ENCODE peak calls at places on chromosome 7, in eight cellular contexts. U is upper lobe of right lung, A is astrocyte of the spinal cord, O is HFF-Myc, P is chondrocyte, G is fibroblast of lung, X is nephron progenitor cell, E is sigmoid colon. B is an unnamed sample.
A peak's percentile ranks its signal among the peaks of the same experiment; 100 is the strongest.

GRCh38 chr7:130008941-130009847 is 42.0 kb downstream of the ZC3HC1 start:
- DNase-seq in U (peak; percentile 76), A (peak; percentile 51), O (no peak), P (no peak), G (peak; percentile 74), X (no peak), E (no peak), B (no peak)

GRCh38 chr7:82678259-82678658 is 234.7 kb upstream of the CACNA2D1 start:
- DNase-seq in U (no peak), A (no peak), O (no peak), P (no peak), G (no peak), X (no peak), E (no peak), B (no peak)

GRCh38 chr7:154431045-154431444 is 378.8 kb downstream of the DPP6 start:
- DNase-seq in U (no peak), A (no peak), O (no peak), P (no peak), G (no peak), X (no peak), E (no peak), B (no peak)

GRCh38 chr7:29825750-29826529 is 19.6 kb downstream of the WIPF3 start:
- DNase-seq in U (no peak), A (no peak), O (no peak), P (no peak), G (no peak), X (no peak), E (no peak), B (peak; percentile 19)

GRCh38 chr7:11714676-11715075 is 117.3 kb downstream of the THSD7A start:
- DNase-seq in U (no peak), A (no peak), O (no peak), P (no peak), G (peak; percentile 55), X (no peak), E (no peak), B (no peak)

GRCh38 chr7:95320663-95321062 is 3.7 kb downstream of the PON1 start:
- DNase-seq in U (no peak), A (no peak), O (no peak), P (no peak), G (no peak), X (no peak), E (no peak), B (no peak)

GRCh38 chr7:76340617-76341131 is 18.1 kb downstream of the YWHAG start:
- DNase-seq in U (no peak), A (peak; percentile 80), O (no peak), P (no peak), G (peak; percentile 81), X (no peak), E (peak; percentile 46), B (no peak)

GRCh38 chr7:91836065-91836368 is 44.5 kb downstream of the MTERF1 start:
- DNase-seq in U (no peak), A (peak; percentile 63), O (no peak), P (no peak), G (peak; percentile 58), X (no peak), E (no peak), B (no peak)

GRCh38 chr7:93799750-93800357 is 90.7 kb downstream of the TFPI2 start:
- DNase-seq in U (no peak), A (peak; percentile 31), O (peak; percentile 10), P (no peak), G (peak; percentile 11), X (peak; percentile 2), E (no peak), B (peak; percentile 18)

GRCh38 chr7:739455-739963 is 12.4 kb upstream of the PRKAR1B start:
- DNase-seq in U (no peak), A (no peak), O (no peak), P (peak; percentile 72), G (no peak), X (no peak), E (peak; percentile 22), B (no peak)

GRCh38 chr7:133481676-133482075 is 228.8 kb downstream of the EXOC4 start:
- DNase-seq in U (no peak), A (peak; percentile 82), O (peak; percentile 4), P (no peak), G (peak; percentile 83), X (no peak), E (no peak), B (no peak)

GRCh38 chr7:29040570-29040906 is 82.4 kb upstream of the TRIL start:
- DNase-seq in U (no peak), A (no peak), O (no peak), P (no peak), G (peak; percentile 47), X (no peak), E (no peak), B (no peak)

GRCh38 chr7:85730016-85730415 is 543.2 kb upstream of the SEMA3D start:
- DNase-seq in U (no peak), A (no peak), O (no peak), P (no peak), G (no peak), X (no peak), E (no peak), B (no peak)

GRCh38 chr7:135601182-135601581 is 43.5 kb downstream of the NUP205 start:
- DNase-seq in U (no peak), A (peak; percentile 41), O (peak; percentile 5), P (no peak), G (peak; percentile 65), X (no peak), E (no peak), B (no peak)

GRCh38 chr7:117036836-117037235 is 83.5 kb downstream of the ST7 start:
- DNase-seq in U (no peak), A (no peak), O (no peak), P (no peak), G (no peak), X (no peak), E (no peak), B (no peak)

GRCh38 chr7:80924090-80924489 is 5.2 kb upstream of the SEMA3C start:
- DNase-seq in U (no peak), A (no peak), O (no peak), P (no peak), G (no peak), X (no peak), E (no peak), B (no peak)

GRCh38 chr7:158439035-158439434 is 148.6 kb downstream of the PTPRN2 start:
- DNase-seq in U (no peak), A (no peak), O (no peak), P (no peak), G (no peak), X (no peak), E (no peak), B (no peak)

GRCh38 chr7:158444501-158445420 is 142.9 kb downstream of the PTPRN2 start:
- DNase-seq in U (no peak), A (no peak), O (no peak), P (no peak), G (no peak), X (no peak), E (no peak), B (no peak)

GRCh38 chr7:158443014-158443687 is 144.5 kb downstream of the PTPRN2 start:
- DNase-seq in U (no peak), A (no peak), O (no peak), P (no peak), G (no peak), X (no peak), E (no peak), B (no peak)

GRCh38 chr7:158443688-158444483 is 143.7 kb downstream of the PTPRN2 start:
- DNase-seq in U (no peak), A (no peak), O (no peak), P (no peak), G (no peak), X (no peak), E (no peak), B (no peak)

GRCh38 chr7:158442260-158442659 is 145.4 kb downstream of the PTPRN2 start:
- DNase-seq in U (no peak), A (no peak), O (no peak), P (no peak), G (no peak), X (no peak), E (no peak), B (no peak)
- TF ChIP-seq CTCF in U (no peak), A (no peak), O (no peak), P (peak; percentile 19), G (peak; percentile 5), X (peak; percentile 20), E (no peak), B (no peak)

DNA sequence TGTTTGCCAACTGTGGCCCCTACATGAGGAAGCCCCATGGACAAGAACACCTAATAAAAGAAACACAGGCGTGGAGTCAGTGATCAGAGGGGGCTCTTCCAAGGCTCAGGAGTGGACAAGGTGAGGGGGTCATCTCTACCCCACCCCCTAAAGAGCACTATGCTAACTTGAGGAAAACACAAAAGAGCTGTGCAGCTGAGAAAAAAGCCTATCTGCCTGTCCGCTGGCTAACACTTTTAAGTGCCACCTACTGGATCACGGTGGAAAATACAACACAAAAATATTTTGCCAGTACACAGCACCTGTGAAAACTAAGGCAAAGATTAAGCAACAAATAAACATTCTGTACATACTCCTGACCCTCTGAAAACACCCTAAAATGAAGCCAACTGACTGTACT is 53.1 kb upstream of the COBL start:
- DNase-seq in U (no peak), A (peak; percentile 3), O (no peak), P (no peak), G (no peak), X (no peak), E (no peak), B (no peak)
- TF ChIP-seq CTCF in U (peak; percentile 38), A (peak; percentile 30), O (peak; percentile 3), P (peak; percentile 75), G (peak; percentile 31), X (peak; percentile 36), E (no peak), B (peak; percentile 19)

DNA sequence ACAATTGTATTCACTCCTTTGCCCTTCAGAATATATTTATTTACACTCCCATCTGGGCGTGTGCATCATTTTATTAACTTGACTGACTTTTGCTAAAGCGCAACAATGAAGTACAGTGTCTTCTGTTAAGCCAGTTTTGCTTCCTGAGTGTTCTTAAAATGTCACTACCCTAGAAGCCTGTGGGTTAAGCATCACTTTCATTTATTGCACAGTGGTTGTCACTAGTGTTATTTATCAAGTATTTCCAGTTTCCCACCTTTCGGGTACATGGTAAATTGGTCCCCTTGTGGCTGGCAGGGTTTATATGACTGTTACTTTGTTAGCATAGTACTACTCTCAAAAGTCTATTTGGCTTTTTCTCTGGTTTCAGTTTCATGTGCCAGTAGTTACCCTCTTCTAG is 3.3 kb downstream of the HILPDA start:
- DNase-seq in U (no peak), A (no peak), O (no peak), P (no peak), G (no peak), X (no peak), E (no peak), B (no peak)
- TF ChIP-seq CTCF in U (no peak), A (no peak), O (no peak), P (no peak), G (no peak), X (no peak), E (no peak), B (no peak)

DNA sequence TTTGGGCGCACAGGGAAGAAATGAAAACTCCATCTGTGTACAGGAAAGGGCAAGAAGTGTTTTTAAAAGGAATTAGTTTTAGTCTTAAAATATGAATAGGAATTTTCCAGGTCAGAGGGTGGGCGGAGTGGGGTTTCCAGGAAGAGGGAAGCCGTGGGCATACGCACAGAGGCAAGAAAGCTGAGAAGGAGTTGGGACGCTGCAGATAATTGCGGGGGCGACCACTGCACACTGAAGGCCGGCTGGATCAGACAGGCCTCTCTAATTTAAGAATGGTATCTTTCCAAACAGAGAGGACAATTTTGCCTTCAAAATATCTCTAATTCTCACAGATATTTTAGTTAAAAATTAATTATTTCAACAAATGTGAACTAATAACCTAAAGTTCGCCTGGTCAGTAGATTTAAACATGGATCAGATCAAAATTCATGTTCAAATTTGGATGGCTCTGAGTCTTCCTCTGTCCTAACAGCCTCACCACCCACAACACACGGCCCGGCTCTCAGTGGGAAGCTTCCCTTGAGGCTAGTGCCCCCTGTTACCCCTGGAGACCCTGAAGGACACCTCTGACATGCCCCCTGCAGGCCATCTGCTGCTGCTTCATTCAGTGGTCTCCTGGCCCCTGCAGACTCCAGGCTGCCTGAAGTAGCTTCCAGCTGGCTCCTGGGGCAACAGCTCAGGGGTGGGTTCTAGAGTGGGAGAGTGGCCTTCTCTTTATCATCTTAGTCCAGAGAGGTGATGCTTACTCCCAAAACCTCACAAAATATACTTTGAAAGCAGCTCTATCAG is 189.3 kb upstream of the INHBA start:
- DNase-seq in U (no peak), A (no peak), O (no peak), P (no peak), G (no peak), X (peak; percentile 24), E (no peak), B (no peak)
- TF ChIP-seq CTCF in U (no peak), A (no peak), O (peak; percentile 30), P (peak; percentile 34), G (no peak), X (peak; percentile 20), E (no peak), B (no peak)